ENCODE peak calls at places on chromosomes 2 and 18, in ten cellular contexts. L is AG04450, Q is WTC11, Y is psoas muscle, O is body of pancreas, C is lung, P is left lung, H is HL-60, F is cardiac fibroblast, J is Calu3. D is an unnamed sample.

GRCh38 chr2:627926-628560 is 49.2 kb downstream of the TMEM18 start:
- DNase-seq in L (no peak), Q (no peak), Y (no peak), O (no peak), C (no peak), P (no peak), H (no peak), F (no peak), J (no peak), D (no peak)

GRCh38 chr18:23257686-23258565 is 122.6 kb downstream of the CABLES1 start:
- DNase-seq in L (no peak), Q (no peak), Y (no peak), O (peak), C (no peak), P (peak), H (peak), F (peak), J (no peak), D (no peak)

GRCh38 chr2:28231110-28231621 is 161.5 kb upstream of the FOSL2 start:
- DNase-seq in L (no peak), Q (no peak), Y (peak), O (no peak), C (no peak), P (no peak), H (no peak), F (peak), J (no peak), D (no peak)

GRCh38 chr2:71798266-71799012 is 345.1 kb downstream of the DYSF start:
- DNase-seq in L (no peak), Q (peak), Y (no peak), O (peak), C (no peak), P (no peak), H (peak), F (peak), J (peak), D (peak)

GRCh38 chr18:46097853-46098615 is at the start of gene ATP5F1A:
- DNase-seq in L (peak), Q (peak), Y (peak), O (peak), C (peak), P (peak), H (peak), F (peak), J (peak), D (peak)

GRCh38 chr2:117698819-117699218 is 115.7 kb upstream of the DDX18 start:
- DNase-seq in L (no peak), Q (no peak), Y (no peak), O (no peak), C (no peak), P (no peak), H (no peak), F (no peak), J (no peak), D (no peak)

GRCh38 chr2:65350714-65351113 is 81.7 kb downstream of the SPRED2 start:
- DNase-seq in L (no peak), Q (peak), Y (no peak), O (no peak), C (no peak), P (no peak), H (no peak), F (no peak), J (no peak), D (no peak)

GRCh38 chr18:63317982-63318881 is 1.3 kb downstream of the BCL2 start:
- DNase-seq in L (no peak), Q (peak), Y (peak), O (peak), C (peak), P (peak), H (peak), F (no peak), J (peak), D (peak)

GRCh38 chr2:74416721-74417120 is 4.7 kb downstream of the C2orf81 start:
- DNase-seq in L (no peak), Q (no peak), Y (no peak), O (no peak), C (no peak), P (no peak), H (no peak), F (no peak), J (no peak), D (no peak)

GRCh38 chr18:23981369-23981768 is 33.2 kb upstream of the TTC39C start:
- DNase-seq in L (no peak), Q (no peak), Y (no peak), O (no peak), C (no peak), P (no peak), H (no peak), F (no peak), J (no peak), D (no peak)

GRCh38 chr2:55418072-55418471 is 1.6 kb downstream of the CCDC88A start:
- DNase-seq in L (no peak), Q (no peak), Y (no peak), O (no peak), C (no peak), P (no peak), H (no peak), F (no peak), J (no peak), D (no peak)

GRCh38 chr18:48492880-48493279 is 46.0 kb upstream of the CTIF start:
- DNase-seq in L (no peak), Q (no peak), Y (no peak), O (no peak), C (no peak), P (no peak), H (no peak), F (no peak), J (no peak), D (no peak)

GRCh38 chr2:70977605-70978205 is 725 bp upstream of the ANKRD53 start:
- DNase-seq in L (peak), Q (no peak), Y (no peak), O (peak), C (peak), P (no peak), H (no peak), F (peak), J (no peak), D (no peak)

GRCh38 chr2:174836345-174836999 is 72.2 kb upstream of the CHRNA1 start:
- DNase-seq in L (peak), Q (no peak), Y (no peak), O (no peak), C (no peak), P (no peak), H (no peak), F (peak), J (no peak), D (no peak)

GRCh38 chr18:56319953-56320352 is 318.4 kb downstream of the TXNL1 start:
- DNase-seq in L (no peak), Q (no peak), Y (no peak), O (no peak), C (no peak), P (no peak), H (no peak), F (no peak), J (no peak), D (no peak)

GRCh38 chr18:60445341-60445740 is 72.8 kb upstream of the MC4R start:
- DNase-seq in L (no peak), Q (no peak), Y (no peak), O (no peak), C (no peak), P (no peak), H (no peak), F (peak), J (no peak), D (no peak)

GRCh38 chr2:39851691-39852110 is 72.6 kb upstream of the THUMPD2 start:
- DNase-seq in L (peak), Q (peak), Y (no peak), O (peak), C (no peak), P (no peak), H (peak), F (peak), J (no peak), D (no peak)

GRCh38 chr2:134611316-134611715 is 107.5 kb downstream of the TMEM163 start:
- DNase-seq in L (no peak), Q (no peak), Y (no peak), O (no peak), C (no peak), P (no peak), H (no peak), F (no peak), J (no peak), D (no peak)

GRCh38 chr2:118569876-118570535 is 277.4 kb downstream of the EN1 start:
- DNase-seq in L (no peak), Q (no peak), Y (no peak), O (no peak), C (no peak), P (no peak), H (no peak), F (peak), J (no peak), D (no peak)

GRCh38 chr2:186551323-186552050 is 38.4 kb upstream of the ITGAV start:
- DNase-seq in L (no peak), Q (no peak), Y (no peak), O (no peak), C (no peak), P (no peak), H (no peak), F (peak), J (no peak), D (no peak)

GRCh38 chr2:46490521-46491141 is 11.3 kb downstream of the TMEM247 start:
- DNase-seq in L (no peak), Q (no peak), Y (peak), O (peak), C (no peak), P (peak), H (no peak), F (peak), J (peak), D (peak)

GRCh38 chr18:78678318-78678695 is 301.3 kb upstream of the SALL3 start:
- DNase-seq in L (no peak), Q (no peak), Y (no peak), O (no peak), C (no peak), P (no peak), H (no peak), F (no peak), J (no peak), D (no peak)

GRCh38 chr2:12619975-12620374 is 96.8 kb upstream of the TRIB2 start:
- DNase-seq in L (peak), Q (no peak), Y (peak), O (peak), C (no peak), P (no peak), H (no peak), F (peak), J (no peak), D (no peak)

GRCh38 chr2:10721344-10722251 is at the start of gene ATP6V1C2:
- DNase-seq in L (no peak), Q (peak), Y (peak), O (peak), C (peak), P (peak), H (no peak), F (no peak), J (peak), D (peak)

GRCh38 chr18:3051718-3052410 is 38.9 kb upstream of the LPIN2 start:
- DNase-seq in L (no peak), Q (no peak), Y (no peak), O (peak), C (peak), P (peak), H (peak), F (no peak), J (peak), D (no peak)

GRCh38 chr18:59846814-59847490 is 52.8 kb upstream of the PMAIP1 start:
- DNase-seq in L (peak), Q (no peak), Y (no peak), O (no peak), C (no peak), P (no peak), H (no peak), F (peak), J (peak), D (no peak)

GRCh38 chr2:225052703-225053102 is 10.4 kb upstream of the DOCK10 start:
- DNase-seq in L (no peak), Q (no peak), Y (no peak), O (no peak), C (no peak), P (no peak), H (no peak), F (no peak), J (no peak), D (no peak)

GRCh38 chr2:38750793-38751042 is 443 bp downstream of the SRSF7 start:
- DNase-seq in L (no peak), Q (peak), Y (peak), O (peak), C (peak), P (peak), H (peak), F (no peak), J (peak), D (no peak)

GRCh38 chr2:607172-607571 is 70.0 kb downstream of the TMEM18 start:
- DNase-seq in L (no peak), Q (no peak), Y (no peak), O (no peak), C (no peak), P (no peak), H (no peak), F (no peak), J (no peak), D (no peak)

GRCh38 chr2:85236107-85236506 is 91.7 kb downstream of the TGOLN2 start:
- DNase-seq in L (no peak), Q (no peak), Y (no peak), O (no peak), C (no peak), P (no peak), H (no peak), F (no peak), J (no peak), D (no peak)

GRCh38 chr2:85237849-85238570 is 89.8 kb downstream of the TGOLN2 start:
- DNase-seq in L (no peak), Q (peak), Y (no peak), O (peak), C (no peak), P (peak), H (no peak), F (no peak), J (no peak), D (no peak)

GRCh38 chr2:85238607-85239006 is 89.2 kb downstream of the TGOLN2 start:
- DNase-seq in L (no peak), Q (no peak), Y (no peak), O (no peak), C (no peak), P (no peak), H (no peak), F (no peak), J (no peak), D (no peak)

GRCh38 chr2:85240055-85240454 is 87.7 kb downstream of the TGOLN2 start:
- DNase-seq in L (no peak), Q (no peak), Y (no peak), O (no peak), C (no peak), P (no peak), H (no peak), F (no peak), J (no peak), D (no peak)

DNA sequence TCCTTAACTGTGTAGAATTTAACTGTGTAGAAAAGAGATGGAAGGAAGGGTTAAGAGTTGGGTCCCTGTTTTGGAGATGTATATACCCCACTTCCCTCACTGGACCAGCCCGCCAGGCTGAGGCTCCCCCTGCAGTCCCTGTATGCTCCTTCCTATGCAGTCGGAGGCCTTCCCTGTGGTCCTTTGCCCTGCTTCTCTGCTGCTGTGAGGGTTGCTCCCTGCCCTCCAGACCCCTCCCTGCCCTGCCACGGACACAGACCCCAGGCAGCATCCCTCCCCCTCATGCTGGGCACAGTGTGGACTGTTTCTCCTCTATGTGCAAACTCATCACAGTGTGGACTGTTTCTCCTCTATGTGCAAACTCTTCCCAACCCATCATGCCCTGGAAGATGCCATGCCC is 88.7 kb downstream of the TGOLN2 start:
- DNase-seq in L (no peak), Q (no peak), Y (no peak), O (no peak), C (no peak), P (no peak), H (no peak), F (no peak), J (no peak), D (no peak)
- TF ChIP-seq CTCF in L (no peak), Q (no peak), Y (no peak), O (no peak), C (no peak), P (no peak), H (no peak), F (no peak), J (no peak), D (no peak)

GRCh38 chr18:5294113-5294617 is 1.4 kb downstream of the ZBTB14 start:
- DNase-seq in L (no peak), Q (no peak), Y (no peak), O (peak), C (no peak), P (peak), H (no peak), F (peak), J (peak), D (no peak)
- TF ChIP-seq CTCF in L (no peak), Q (no peak), Y (no peak), O (no peak), C (no peak), P (no peak), H (no peak), F (no peak), J (no peak), D (no peak)

GRCh38 chr2:200319587-200320337 is 13.3 kb downstream of the SPATS2L start:
- DNase-seq in L (no peak), Q (no peak), Y (no peak), O (no peak), C (no peak), P (no peak), H (no peak), F (peak), J (no peak), D (no peak)
- TF ChIP-seq CTCF in L (no peak), Q (no peak), Y (no peak), O (no peak), C (no peak), P (no peak), H (no peak), F (no peak), J (no peak), D (no peak)

GRCh38 chr2:238947920-238948710 is 100.2 kb downstream of the TWIST2 start:
- DNase-seq in L (peak), Q (no peak), Y (peak), O (peak), C (peak), P (peak), H (peak), F (peak), J (peak), D (no peak)

GRCh38 chr2:238946586-238947242 is 98.8 kb downstream of the TWIST2 start:
- DNase-seq in L (no peak), Q (no peak), Y (no peak), O (no peak), C (peak), P (peak), H (no peak), F (no peak), J (no peak), D (no peak)

GRCh38 chr2:238947243-238947760 is 99.4 kb downstream of the TWIST2 start:
- DNase-seq in L (no peak), Q (no peak), Y (no peak), O (no peak), C (peak), P (peak), H (no peak), F (no peak), J (no peak), D (no peak)

GRCh38 chr2:238942941-238943715 is 95.2 kb downstream of the TWIST2 start:
- DNase-seq in L (no peak), Q (no peak), Y (no peak), O (no peak), C (peak), P (peak), H (no peak), F (no peak), J (no peak), D (no peak)

GRCh38 chr2:238945433-238946150 is 97.7 kb downstream of the TWIST2 start:
- DNase-seq in L (no peak), Q (peak), Y (peak), O (no peak), C (peak), P (peak), H (peak), F (peak), J (peak), D (peak)
- TF ChIP-seq CTCF in L (peak), Q (peak), Y (peak), O (peak), C (peak), P (peak), H (peak), F (peak), J (peak), D (peak)

GRCh38 chr2:23601301-23601965 is 216.5 kb downstream of the KLHL29 start:
- DNase-seq in L (no peak), Q (no peak), Y (no peak), O (no peak), C (no peak), P (no peak), H (no peak), F (no peak), J (no peak), D (no peak)
- TF ChIP-seq CTCF in L (no peak), Q (no peak), Y (no peak), O (no peak), C (no peak), P (no peak), H (no peak), F (no peak), J (no peak), D (no peak)

GRCh38 chr18:12421732-12422131 is 14.0 kb downstream of the PRELID3A start:
- DNase-seq in L (no peak), Q (no peak), Y (no peak), O (no peak), C (no peak), P (no peak), H (no peak), F (no peak), J (no peak), D (no peak)

GRCh38 chr18:12424252-12424651 is 16.5 kb downstream of the PRELID3A start:
- DNase-seq in L (no peak), Q (no peak), Y (no peak), O (no peak), C (no peak), P (no peak), H (no peak), F (no peak), J (no peak), D (no peak)

GRCh38 chr18:12423820-12424219 is 16.1 kb downstream of the PRELID3A start:
- DNase-seq in L (no peak), Q (no peak), Y (no peak), O (peak), C (no peak), P (no peak), H (no peak), F (no peak), J (no peak), D (no peak)

GRCh38 chr18:12423393-12423792 is 15.7 kb downstream of the PRELID3A start:
- DNase-seq in L (no peak), Q (no peak), Y (no peak), O (no peak), C (no peak), P (no peak), H (no peak), F (no peak), J (no peak), D (no peak)

DNA sequence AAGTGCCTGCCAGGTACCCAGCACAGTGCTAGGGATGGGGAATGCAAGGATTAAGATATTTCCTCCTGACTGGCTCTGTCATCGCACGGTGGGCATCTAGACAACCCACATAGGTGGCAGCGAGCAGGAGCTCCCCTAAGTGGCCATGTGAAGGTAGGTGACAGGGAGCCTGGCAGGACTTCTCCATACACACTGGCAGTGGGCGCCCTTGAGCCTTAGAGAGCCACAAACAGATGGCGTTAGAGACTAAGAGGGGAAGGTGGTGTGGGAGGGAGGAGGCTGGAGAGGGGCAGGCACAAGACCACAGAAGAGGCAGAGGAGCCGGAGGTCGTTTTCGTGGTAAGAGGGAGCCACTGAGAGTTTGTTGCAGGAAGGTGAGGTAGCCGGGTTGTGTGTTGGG is 15.2 kb downstream of the PRELID3A start:
- DNase-seq in L (no peak), Q (peak), Y (no peak), O (no peak), C (no peak), P (no peak), H (peak), F (no peak), J (peak), D (no peak)
- TF ChIP-seq CTCF in L (no peak), Q (no peak), Y (no peak), O (no peak), C (no peak), P (no peak), H (peak), F (peak), J (peak), D (no peak)

DNA sequence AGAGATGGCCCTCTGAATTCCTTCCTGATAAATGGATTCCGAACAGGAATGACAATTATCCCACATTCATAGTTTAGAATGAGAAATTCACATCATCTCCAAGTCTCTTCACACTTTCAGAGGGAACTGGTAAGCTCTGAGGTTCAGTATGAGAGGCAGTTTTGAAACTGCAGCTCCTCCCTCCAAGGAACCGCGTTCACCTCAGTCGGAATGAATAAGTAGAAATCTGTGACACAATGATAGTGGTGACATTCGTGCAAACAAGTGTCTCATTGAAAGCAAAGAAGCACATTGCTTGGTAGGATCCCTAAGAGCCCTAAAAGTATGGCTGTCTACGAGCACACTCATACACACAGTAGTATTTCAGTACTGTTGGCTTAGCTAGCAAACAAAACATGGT is 224.8 kb downstream of the ARHGAP15 start:
- DNase-seq in L (no peak), Q (no peak), Y (no peak), O (no peak), C (no peak), P (no peak), H (no peak), F (no peak), J (no peak), D (no peak)
- TF ChIP-seq CTCF in L (no peak), Q (no peak), Y (no peak), O (no peak), C (no peak), P (no peak), H (no peak), F (no peak), J (no peak), D (no peak)

GRCh38 chr2:159998236-159998635 is 64.2 kb downstream of the PLA2R1 start:
- DNase-seq in L (no peak), Q (no peak), Y (no peak), O (no peak), C (no peak), P (no peak), H (no peak), F (no peak), J (no peak), D (no peak)

GRCh38 chr2:159995038-159995437 is 67.4 kb downstream of the PLA2R1 start:
- DNase-seq in L (no peak), Q (no peak), Y (no peak), O (no peak), C (no peak), P (no peak), H (no peak), F (no peak), J (no peak), D (no peak)

GRCh38 chr2:159996792-159997546 is 65.4 kb downstream of the PLA2R1 start:
- DNase-seq in L (no peak), Q (no peak), Y (no peak), O (no peak), C (no peak), P (no peak), H (no peak), F (peak), J (no peak), D (no peak)
- TF ChIP-seq CTCF in L (no peak), Q (no peak), Y (no peak), O (no peak), C (no peak), P (no peak), H (no peak), F (peak), J (no peak), D (peak)